ENCODE peak calls at places on chromosomes 5 and 9, in seven cellular contexts. One of them, this sample, is unnamed.

GRCh38 chr9:126337690-126338426 is 11.2 kb downstream of the MVB12B start:
- DNase-seq in amniotic stem cell: no peak
- DNase-seq in stimulated activated CD8-positive, alpha-beta memory T cell treated with anti-CD3 and anti-CD28 coated beads, Interleukin-2, amount 100 ng/mL, for 48 hours: no peak
- DNase-seq in GM04504: no peak
- DNase-seq in activated T-cell treated with anti-CD3 and anti-CD28 coated beads for 48 hours: no peak
- DNase-seq in vagina: no peak
- DNase-seq in DMS153: no peak
- DNase-seq in this sample: peak; percentile 71

GRCh38 chr5:5637163-5637562 is 214.7 kb downstream of the ICE1 start:
- DNase-seq in amniotic stem cell: no peak
- DNase-seq in stimulated activated CD8-positive, alpha-beta memory T cell treated with anti-CD3 and anti-CD28 coated beads, Interleukin-2, amount 100 ng/mL, for 48 hours: no peak
- DNase-seq in GM04504: no peak
- DNase-seq in activated T-cell treated with anti-CD3 and anti-CD28 coated beads for 48 hours: no peak
- DNase-seq in vagina: no peak
- DNase-seq in DMS153: no peak
- DNase-seq in this sample: no peak

GRCh38 chr5:37668524-37669047 is 171.3 kb downstream of the GDNF start:
- DNase-seq in amniotic stem cell: peak; percentile 82
- DNase-seq in stimulated activated CD8-positive, alpha-beta memory T cell treated with anti-CD3 and anti-CD28 coated beads, Interleukin-2, amount 100 ng/mL, for 48 hours: no peak
- DNase-seq in GM04504: peak; percentile 87
- DNase-seq in activated T-cell treated with anti-CD3 and anti-CD28 coated beads for 48 hours: no peak
- DNase-seq in vagina: no peak
- DNase-seq in DMS153: peak; percentile 26
- DNase-seq in this sample: no peak

GRCh38 chr9:20844916-20845315 is 160.9 kb downstream of the FOCAD start:
- DNase-seq in amniotic stem cell: no peak
- DNase-seq in stimulated activated CD8-positive, alpha-beta memory T cell treated with anti-CD3 and anti-CD28 coated beads, Interleukin-2, amount 100 ng/mL, for 48 hours: no peak
- DNase-seq in GM04504: no peak
- DNase-seq in activated T-cell treated with anti-CD3 and anti-CD28 coated beads for 48 hours: no peak
- DNase-seq in vagina: no peak
- DNase-seq in DMS153: no peak
- DNase-seq in this sample: no peak

GRCh38 chr9:110536802-110537201 is 42.7 kb downstream of the SVEP1 start:
- DNase-seq in amniotic stem cell: no peak
- DNase-seq in stimulated activated CD8-positive, alpha-beta memory T cell treated with anti-CD3 and anti-CD28 coated beads, Interleukin-2, amount 100 ng/mL, for 48 hours: no peak
- DNase-seq in GM04504: peak; percentile 78
- DNase-seq in activated T-cell treated with anti-CD3 and anti-CD28 coated beads for 48 hours: no peak
- DNase-seq in vagina: no peak
- DNase-seq in DMS153: no peak
- DNase-seq in this sample: no peak

GRCh38 chr5:5795074-5795779 is 372.8 kb downstream of the ICE1 start:
- DNase-seq in amniotic stem cell: no peak
- DNase-seq in stimulated activated CD8-positive, alpha-beta memory T cell treated with anti-CD3 and anti-CD28 coated beads, Interleukin-2, amount 100 ng/mL, for 48 hours: no peak
- DNase-seq in GM04504: no peak
- DNase-seq in activated T-cell treated with anti-CD3 and anti-CD28 coated beads for 48 hours: no peak
- DNase-seq in vagina: no peak
- DNase-seq in DMS153: no peak
- DNase-seq in this sample: no peak

GRCh38 chr9:126703330-126704156 is 89.8 kb downstream of the LMX1B start:
- DNase-seq in amniotic stem cell: no peak
- DNase-seq in stimulated activated CD8-positive, alpha-beta memory T cell treated with anti-CD3 and anti-CD28 coated beads, Interleukin-2, amount 100 ng/mL, for 48 hours: no peak
- DNase-seq in GM04504: no peak
- DNase-seq in activated T-cell treated with anti-CD3 and anti-CD28 coated beads for 48 hours: no peak
- DNase-seq in vagina: no peak
- DNase-seq in DMS153: no peak
- DNase-seq in this sample: no peak

GRCh38 chr5:73497537-73498056 is 645 bp upstream of the BTF3 start:
- DNase-seq in amniotic stem cell: no peak
- DNase-seq in stimulated activated CD8-positive, alpha-beta memory T cell treated with anti-CD3 and anti-CD28 coated beads, Interleukin-2, amount 100 ng/mL, for 48 hours: no peak
- DNase-seq in GM04504: no peak
- DNase-seq in activated T-cell treated with anti-CD3 and anti-CD28 coated beads for 48 hours: no peak
- DNase-seq in vagina: no peak
- DNase-seq in DMS153: no peak
- DNase-seq in this sample: no peak

GRCh38 chr9:84993105-84993504 is 323.6 kb downstream of the NTRK2 start:
- DNase-seq in amniotic stem cell: no peak
- DNase-seq in stimulated activated CD8-positive, alpha-beta memory T cell treated with anti-CD3 and anti-CD28 coated beads, Interleukin-2, amount 100 ng/mL, for 48 hours: no peak
- DNase-seq in GM04504: no peak
- DNase-seq in activated T-cell treated with anti-CD3 and anti-CD28 coated beads for 48 hours: no peak
- DNase-seq in vagina: no peak
- DNase-seq in DMS153: no peak
- DNase-seq in this sample: no peak

GRCh38 chr5:124906339-124907097 is 160.1 kb upstream of the ZNF608 start:
- DNase-seq in amniotic stem cell: no peak
- DNase-seq in stimulated activated CD8-positive, alpha-beta memory T cell treated with anti-CD3 and anti-CD28 coated beads, Interleukin-2, amount 100 ng/mL, for 48 hours: no peak
- DNase-seq in GM04504: peak; percentile 64
- DNase-seq in activated T-cell treated with anti-CD3 and anti-CD28 coated beads for 48 hours: no peak
- DNase-seq in vagina: no peak
- DNase-seq in DMS153: peak; percentile 47
- DNase-seq in this sample: peak; percentile 80

GRCh38 chr9:3880851-3881250 is 355.1 kb upstream of the RFX3 start:
- DNase-seq in amniotic stem cell: peak; percentile 67
- DNase-seq in stimulated activated CD8-positive, alpha-beta memory T cell treated with anti-CD3 and anti-CD28 coated beads, Interleukin-2, amount 100 ng/mL, for 48 hours: no peak
- DNase-seq in GM04504: peak; percentile 87
- DNase-seq in activated T-cell treated with anti-CD3 and anti-CD28 coated beads for 48 hours: no peak
- DNase-seq in vagina: no peak
- DNase-seq in DMS153: no peak
- DNase-seq in this sample: no peak

GRCh38 chr9:104869801-104870200 is 58.2 kb downstream of the ABCA1 start:
- DNase-seq in amniotic stem cell: no peak
- DNase-seq in stimulated activated CD8-positive, alpha-beta memory T cell treated with anti-CD3 and anti-CD28 coated beads, Interleukin-2, amount 100 ng/mL, for 48 hours: no peak
- DNase-seq in GM04504: no peak
- DNase-seq in activated T-cell treated with anti-CD3 and anti-CD28 coated beads for 48 hours: no peak
- DNase-seq in vagina: no peak
- DNase-seq in DMS153: no peak
- DNase-seq in this sample: no peak

GRCh38 chr9:71364196-71364955 is 243.0 kb upstream of the TRPM3 start:
- DNase-seq in amniotic stem cell: no peak
- DNase-seq in stimulated activated CD8-positive, alpha-beta memory T cell treated with anti-CD3 and anti-CD28 coated beads, Interleukin-2, amount 100 ng/mL, for 48 hours: no peak
- DNase-seq in GM04504: peak; percentile 88
- DNase-seq in activated T-cell treated with anti-CD3 and anti-CD28 coated beads for 48 hours: no peak
- DNase-seq in vagina: no peak
- DNase-seq in DMS153: no peak
- DNase-seq in this sample: no peak

GRCh38 chr9:90038778-90039177 is 434.0 kb downstream of the GADD45G start:
- DNase-seq in amniotic stem cell: no peak
- DNase-seq in stimulated activated CD8-positive, alpha-beta memory T cell treated with anti-CD3 and anti-CD28 coated beads, Interleukin-2, amount 100 ng/mL, for 48 hours: no peak
- DNase-seq in GM04504: no peak
- DNase-seq in activated T-cell treated with anti-CD3 and anti-CD28 coated beads for 48 hours: no peak
- DNase-seq in vagina: no peak
- DNase-seq in DMS153: peak; percentile 98
- DNase-seq in this sample: no peak

GRCh38 chr5:154857091-154857533 is 1.3 kb upstream of the CNOT8 start:
- DNase-seq in amniotic stem cell: no peak
- DNase-seq in stimulated activated CD8-positive, alpha-beta memory T cell treated with anti-CD3 and anti-CD28 coated beads, Interleukin-2, amount 100 ng/mL, for 48 hours: peak; percentile 41
- DNase-seq in GM04504: no peak
- DNase-seq in activated T-cell treated with anti-CD3 and anti-CD28 coated beads for 48 hours: peak; percentile 55
- DNase-seq in vagina: no peak
- DNase-seq in DMS153: no peak
- DNase-seq in this sample: no peak

GRCh38 chr9:113463418-113464285 is at the start of gene RGS3:
- DNase-seq in amniotic stem cell: no peak
- DNase-seq in stimulated activated CD8-positive, alpha-beta memory T cell treated with anti-CD3 and anti-CD28 coated beads, Interleukin-2, amount 100 ng/mL, for 48 hours: no peak
- DNase-seq in GM04504: no peak
- DNase-seq in activated T-cell treated with anti-CD3 and anti-CD28 coated beads for 48 hours: no peak
- DNase-seq in vagina: no peak
- DNase-seq in DMS153: peak; percentile 75
- DNase-seq in this sample: no peak

GRCh38 chr5:119055267-119055666 is 15.6 kb upstream of the DMXL1 start:
- DNase-seq in amniotic stem cell: no peak
- DNase-seq in stimulated activated CD8-positive, alpha-beta memory T cell treated with anti-CD3 and anti-CD28 coated beads, Interleukin-2, amount 100 ng/mL, for 48 hours: no peak
- DNase-seq in GM04504: no peak
- DNase-seq in activated T-cell treated with anti-CD3 and anti-CD28 coated beads for 48 hours: no peak
- DNase-seq in vagina: no peak
- DNase-seq in DMS153: no peak
- DNase-seq in this sample: no peak

GRCh38 chr9:105067895-105068580 is 140.1 kb upstream of the ABCA1 start:
- DNase-seq in amniotic stem cell: no peak
- DNase-seq in stimulated activated CD8-positive, alpha-beta memory T cell treated with anti-CD3 and anti-CD28 coated beads, Interleukin-2, amount 100 ng/mL, for 48 hours: no peak
- DNase-seq in GM04504: peak; percentile 83
- DNase-seq in activated T-cell treated with anti-CD3 and anti-CD28 coated beads for 48 hours: no peak
- DNase-seq in vagina: no peak
- DNase-seq in DMS153: no peak
- DNase-seq in this sample: no peak

GRCh38 chr5:44807269-44807668 is 1.5 kb upstream of the MRPS30 start:
- DNase-seq in amniotic stem cell: no peak
- DNase-seq in stimulated activated CD8-positive, alpha-beta memory T cell treated with anti-CD3 and anti-CD28 coated beads, Interleukin-2, amount 100 ng/mL, for 48 hours: no peak
- DNase-seq in GM04504: no peak
- DNase-seq in activated T-cell treated with anti-CD3 and anti-CD28 coated beads for 48 hours: no peak
- DNase-seq in vagina: no peak
- DNase-seq in DMS153: no peak
- DNase-seq in this sample: no peak